ENCODE peak calls at places on chromosomes 13 and 19, in four cellular contexts. N, V, E and K are unnamed samples.
A peak's percentile ranks its signal among the peaks of the same experiment; 100 is the strongest.

GRCh38 chr13:102311901-102312300 is 89.9 kb downstream of the FGF14 start:
- DNase-seq in N (no peak), V (no peak), E (no peak), K (no peak)

GRCh38 chr13:59208405-59209195 is 955.1 kb downstream of the DIAPH3 start:
- DNase-seq in N (no peak), V (no peak), E (no peak), K (no peak)

GRCh38 chr19:45539460-45539859 is 32.2 kb downstream of the VASP start:
- DNase-seq in N (no peak), V (no peak), E (no peak), K (no peak)

GRCh38 chr13:40979232-40979631 is 39.9 kb downstream of the ELF1 start:
- DNase-seq in N (no peak), V (no peak), E (no peak), K (no peak)

GRCh38 chr13:99630269-99630898 is 129.1 kb downstream of the TM9SF2 start:
- DNase-seq in N (no peak), V (peak; percentile 21), E (no peak), K (no peak)

GRCh38 chr19:6362351-6362801 is 1.0 kb downstream of the CLPP start:
- DNase-seq in N (no peak), V (no peak), E (no peak), K (no peak)

GRCh38 chr13:37029617-37030016 is 29.0 kb downstream of the EXOSC8 start:
- DNase-seq in N (no peak), V (no peak), E (no peak), K (no peak)

GRCh38 chr13:35649162-35649561 is 172.7 kb upstream of the MAB21L1 start:
- DNase-seq in N (no peak), V (no peak), E (no peak), K (no peak)

GRCh38 chr19:30968210-30968609 is 381.0 kb downstream of the TSHZ3 start:
- DNase-seq in N (no peak), V (no peak), E (no peak), K (no peak)

GRCh38 chr19:2731181-2732117 is 8.4 kb downstream of the SLC39A3 start:
- DNase-seq in N (no peak), V (no peak), E (no peak), K (no peak)

GRCh38 chr13:95403349-95404140 is 102.3 kb upstream of the ABCC4 start:
- DNase-seq in N (peak; percentile 20), V (peak; percentile 9), E (no peak), K (no peak)

GRCh38 chr19:3117746-3118145 is 18.1 kb upstream of the GNA15 start:
- DNase-seq in N (no peak), V (no peak), E (no peak), K (no peak)

GRCh38 chr19:16739546-16739945 is 19.9 kb downstream of the NWD1 start:
- DNase-seq in N (peak; percentile 55), V (no peak), E (no peak), K (no peak)

GRCh38 chr13:51892657-51893056 is 30.9 kb downstream of the CCDC70 start:
- DNase-seq in N (no peak), V (no peak), E (no peak), K (no peak)

GRCh38 chr19:23867895-23868294 is 46.8 kb upstream of the ZNF726 start:
- DNase-seq in N (no peak), V (no peak), E (no peak), K (no peak)

GRCh38 chr19:49327878-49328544 is 3.0 kb upstream of the SLC6A16 start:
- DNase-seq in N (peak; percentile 16), V (no peak), E (no peak), K (peak; percentile 36)

GRCh38 chr13:110593430-110594130 is 21.8 kb upstream of the NAXD start:
- DNase-seq in N (peak; percentile 69), V (no peak), E (no peak), K (no peak)

GRCh38 chr13:114203536-114203935 is 24.5 kb downstream of the CFAP97D2 start:
- DNase-seq in N (no peak), V (no peak), E (no peak), K (no peak)

GRCh38 chr19:12946092-12946845 is 607 bp downstream of the RAD23A start:
- DNase-seq in N (peak; percentile 91), V (peak; percentile 69), E (peak; percentile 92), K (peak; percentile 72)

GRCh38 chr13:59459972-59460371 is 703.8 kb downstream of the DIAPH3 start:
- DNase-seq in N (no peak), V (no peak), E (no peak), K (no peak)

GRCh38 chr19:18889949-18890745 is 5.8 kb downstream of the CERS1 start:
- DNase-seq in N (no peak), V (no peak), E (no peak), K (no peak)

GRCh38 chr19:13093407-13094284 is 9.0 kb downstream of the LYL1 start:
- DNase-seq in N (peak; percentile 81), V (peak; percentile 83), E (peak; percentile 93), K (peak; percentile 86)

GRCh38 chr13:79149210-79149609 is 256.8 kb downstream of the RBM26 start:
- DNase-seq in N (no peak), V (no peak), E (no peak), K (no peak)

GRCh38 chr19:1001538-1002166 is 1.4 kb downstream of the GRIN3B start:
- DNase-seq in N (peak; percentile 71), V (no peak), E (peak; percentile 92), K (peak; percentile 66)

GRCh38 chr13:46489586-46490023 is 63.4 kb upstream of the LRCH1 start:
- DNase-seq in N (no peak), V (no peak), E (peak; percentile 88), K (no peak)

GRCh38 chr19:42285988-42286348 is 16.0 kb upstream of the PRR19 start:
- DNase-seq in N (no peak), V (no peak), E (no peak), K (no peak)

GRCh38 chr13:100130092-100130491 is 41.2 kb downstream of the PCCA start:
- DNase-seq in N (no peak), V (peak; percentile 20), E (no peak), K (no peak)

GRCh38 chr19:35470128-35470527 is 20.1 kb downstream of the KRTDAP start:
- DNase-seq in N (no peak), V (no peak), E (no peak), K (no peak)

GRCh38 chr19:584240-585001 is 5.3 kb upstream of the HCN2 start:
- DNase-seq in N (peak; percentile 79), V (peak; percentile 50), E (peak; percentile 83), K (no peak)

GRCh38 chr13:97435794-97436193 is 1.8 kb downstream of the RAP2A start:
- DNase-seq in N (no peak), V (no peak), E (no peak), K (no peak)

GRCh38 chr19:39974377-39975155 is 3.6 kb downstream of the PSMC4 start:
- DNase-seq in N (no peak), V (no peak), E (no peak), K (peak; percentile 15)

GRCh38 chr13:25371158-25371557 is 616 bp upstream of the ATP8A2 start:
- DNase-seq in N (no peak), V (no peak), E (no peak), K (no peak)

GRCh38 chr13:25377244-25377962 is 5.6 kb downstream of the ATP8A2 start:
- DNase-seq in N (peak; percentile 54), V (no peak), E (no peak), K (no peak)

GRCh38 chr13:25372275-25373081 is 704 bp downstream of the ATP8A2 start:
- DNase-seq in N (peak; percentile 14), V (no peak), E (no peak), K (no peak)

GRCh38 chr13:25375727-25376358 is 4.1 kb downstream of the ATP8A2 start:
- DNase-seq in N (peak; percentile 59), V (peak; percentile 13), E (no peak), K (peak; percentile 22)

GRCh38 chr13:25371608-25372274 is at the start of gene ATP8A2:
- DNase-seq in N (peak; percentile 59), V (no peak), E (no peak), K (no peak)
- H3K4me3 ChIP-seq in N (peak within 1 kb of the TSS; percentile 76), V (peak within 1 kb of the TSS; percentile 24), E (peak within 1 kb of the TSS; percentile 32), K (peak within 1 kb of the TSS; percentile 15)

GRCh38 chr19:4402171-4403004 is at the start of gene CHAF1A:
- DNase-seq in N (peak; percentile 100), V (peak; percentile 100), E (peak; percentile 100), K (peak; percentile 100)

GRCh38 chr19:4393947-4394590 is 6.3 kb downstream of the SH3GL1 start:
- DNase-seq in N (peak; percentile 65), V (no peak), E (no peak), K (no peak)

GRCh38 chr19:4401482-4402170 is 814 bp upstream of the CHAF1A start:
- DNase-seq in N (no peak), V (no peak), E (no peak), K (no peak)

GRCh38 chr19:4399871-4400768 is at the start of gene SH3GL1:
- DNase-seq in N (peak; percentile 97), V (peak; percentile 91), E (peak; percentile 96), K (peak; percentile 92)

DNA sequence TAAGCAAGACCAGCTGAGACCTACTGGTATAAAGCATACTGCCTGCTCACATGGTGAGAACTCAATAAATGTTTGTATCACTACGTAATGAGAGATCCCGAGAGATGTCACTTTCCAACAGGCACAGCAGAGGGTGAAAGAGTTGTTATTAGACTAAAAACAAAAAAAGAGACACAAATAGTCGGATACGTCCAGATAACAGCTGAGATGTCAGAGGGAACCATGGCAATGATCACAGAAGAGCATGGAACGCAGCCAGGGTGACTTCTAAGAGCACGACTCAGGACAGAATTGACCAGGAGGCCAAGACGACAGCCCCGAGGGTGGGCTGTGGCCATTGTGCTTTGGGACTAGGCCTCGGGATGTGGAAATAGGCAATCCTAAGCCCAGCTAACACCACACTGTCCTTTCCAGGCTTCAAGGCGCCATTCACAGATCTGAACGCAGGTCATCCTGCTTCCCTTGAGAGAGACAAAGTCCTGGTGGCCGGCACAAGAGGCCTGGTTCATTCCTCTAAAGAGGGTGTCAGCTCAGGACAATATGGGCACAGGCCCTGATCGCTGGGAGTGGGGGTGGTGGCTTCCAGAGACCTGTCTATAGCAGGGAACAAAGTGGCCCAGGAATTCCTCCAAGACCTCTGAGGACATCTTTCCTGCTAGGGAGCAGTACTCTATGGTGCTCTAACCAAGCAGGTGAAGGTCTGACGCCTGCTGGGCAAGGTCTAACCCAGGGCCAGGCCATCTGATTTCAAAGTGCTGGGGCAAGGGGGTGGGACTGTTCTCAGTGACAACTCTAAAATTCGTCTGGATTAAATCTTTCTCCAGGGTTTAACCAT is 3.2 kb downstream of the SH3GL1 start:
- DNase-seq in N (no peak), V (no peak), E (no peak), K (no peak)
- H3K4me3 ChIP-seq in N (no peak overlapping the region), V (no peak overlapping the region), E (no peak overlapping the region), K (no peak overlapping the region)

GRCh38 chr19:51873097-51873496 is 14.7 kb downstream of the ZNF577 start:
- DNase-seq in N (no peak), V (no peak), E (no peak), K (no peak)
- H3K4me3 ChIP-seq in N (no peak overlapping the region), V (no peak overlapping the region), E (no peak overlapping the region), K (no peak overlapping the region)

DNA sequence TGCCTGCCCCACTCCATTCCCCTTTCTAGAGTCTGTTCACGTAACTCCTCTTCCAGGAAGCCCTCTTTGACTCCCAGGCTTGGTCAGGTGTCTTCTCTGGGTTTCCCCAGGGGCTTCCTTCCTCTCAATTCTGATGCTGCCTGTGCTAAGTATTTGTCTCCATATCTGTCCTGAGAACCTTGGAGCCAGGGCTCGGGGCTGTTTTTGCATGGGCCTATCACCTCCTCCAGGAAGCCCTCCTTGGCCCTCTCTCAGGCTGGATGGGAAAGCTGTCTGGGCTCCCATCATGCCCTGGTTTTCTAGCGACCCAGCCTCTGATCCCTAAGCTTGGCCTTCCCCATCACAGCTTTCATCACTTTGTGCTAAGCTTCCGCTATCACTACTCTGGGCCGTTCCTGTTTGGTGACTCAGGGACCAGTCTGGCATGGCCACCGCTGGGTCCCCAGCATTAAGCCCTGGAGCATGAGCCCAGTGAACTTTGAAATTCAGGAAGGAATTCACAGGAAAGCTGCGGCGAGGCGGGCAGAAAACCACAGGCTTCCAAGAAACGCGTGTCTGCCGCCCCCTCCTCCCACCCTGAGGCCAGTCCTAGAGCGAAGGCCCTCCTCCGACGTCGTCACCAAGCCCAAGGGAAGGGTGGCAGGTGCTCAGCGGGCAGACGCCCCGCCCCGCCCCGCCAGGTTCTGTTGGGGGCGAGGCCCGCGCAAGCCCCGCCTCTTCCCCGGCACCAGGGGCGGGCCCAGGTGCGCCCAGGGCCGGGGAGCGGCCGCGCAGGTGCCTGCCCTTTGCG is 482 bp upstream of the SPINT2 start:
- DNase-seq in N (no peak), V (no peak), E (peak; percentile 86), K (peak; percentile 94)
- H3K4me3 ChIP-seq in N (peak overlapping the region; percentile 49), V (peak overlapping the region; percentile 64), E (peak overlapping the region; percentile 59), K (peak overlapping the region; percentile 74)